ENCODE peak calls at places on chromosomes 11 and 22, in five cellular contexts. J is colonic mucosa; Q is heart right ventricle; Z is CD4-positive, alpha-beta T cell; O is ovary. T is an unnamed sample.

GRCh38 chr11:72100462-72100861 is 2.6 kb downstream of the LAMTOR1 start:
- DNase-seq in J (no peak), Q (no peak), Z (no peak), O (no peak), T (no peak)

GRCh38 chr22:44497218-44497903 is 672 bp downstream of the RTL6 start:
- DNase-seq in J (no peak), Q (no peak), Z (no peak), O (peak; percentile 62), T (peak; percentile 81)

GRCh38 chr22:38338772-38339379 is 21.6 kb upstream of the CSNK1E start:
- DNase-seq in J (no peak), Q (no peak), Z (no peak), O (no peak), T (no peak)

GRCh38 chr22:43992331-43992821 is 31.7 kb upstream of the PARVB start:
- DNase-seq in J (no peak), Q (no peak), Z (no peak), O (no peak), T (no peak)

GRCh38 chr11:57458410-57459111 is 1.8 kb upstream of the RTN4RL2 start:
- DNase-seq in J (peak; percentile 74), Q (peak; percentile 70), Z (no peak), O (peak; percentile 69), T (no peak)

GRCh38 chr22:21960200-21961126 is 7.8 kb upstream of the PPM1F start:
- DNase-seq in J (no peak), Q (no peak), Z (no peak), O (no peak), T (no peak)

GRCh38 chr11:10934293-10934850 is 76.5 kb upstream of the ZBED5 start:
- DNase-seq in J (peak; percentile 75), Q (no peak), Z (no peak), O (no peak), T (peak; percentile 70)

GRCh38 chr11:59012106-59012941 is 73.0 kb downstream of the GLYATL1 start:
- DNase-seq in J (no peak), Q (no peak), Z (no peak), O (no peak), T (no peak)

GRCh38 chr11:63845305-63845704 is 6.4 kb downstream of the MARK2 start:
- DNase-seq in J (no peak), Q (no peak), Z (no peak), O (no peak), T (no peak)

GRCh38 chr11:105856954-105857353 is 165.1 kb downstream of the MSANTD4 start:
- DNase-seq in J (no peak), Q (no peak), Z (no peak), O (no peak), T (no peak)

GRCh38 chr11:58739725-58740430 is 8.1 kb upstream of the GLYAT start:
- DNase-seq in J (no peak), Q (no peak), Z (no peak), O (no peak), T (no peak)

GRCh38 chr11:116990061-116990473 is 108.2 kb downstream of the SIK3 start:
- DNase-seq in J (peak; percentile 31), Q (no peak), Z (no peak), O (no peak), T (no peak)

GRCh38 chr22:35446365-35446764 is 46.4 kb downstream of the MCM5 start:
- DNase-seq in J (no peak), Q (no peak), Z (no peak), O (no peak), T (no peak)

GRCh38 chr11:66324626-66325025 is 7.8 kb upstream of the CD248 start:
- DNase-seq in J (no peak), Q (no peak), Z (no peak), O (peak; percentile 69), T (no peak)

GRCh38 chr11:613369-613968 is 2.3 kb downstream of the IRF7 start:
- DNase-seq in J (peak; percentile 87), Q (peak; percentile 57), Z (peak; percentile 84), O (peak; percentile 58), T (no peak)

GRCh38 chr11:73748300-73748699 is 12.6 kb downstream of the RAB6A start:
- DNase-seq in J (no peak), Q (no peak), Z (no peak), O (no peak), T (no peak)

GRCh38 chr11:27722117-27722844 is 22.0 kb upstream of the BDNF start:
- DNase-seq in J (no peak), Q (no peak), Z (no peak), O (no peak), T (no peak)

GRCh38 chr11:13042873-13043338 is 33.8 kb downstream of the RASSF10 start:
- DNase-seq in J (no peak), Q (no peak), Z (no peak), O (no peak), T (peak; percentile 50)

GRCh38 chr22:49487950-49488349 is 339.7 kb downstream of the BRD1 start:
- DNase-seq in J (no peak), Q (no peak), Z (no peak), O (no peak), T (no peak)

DNA sequence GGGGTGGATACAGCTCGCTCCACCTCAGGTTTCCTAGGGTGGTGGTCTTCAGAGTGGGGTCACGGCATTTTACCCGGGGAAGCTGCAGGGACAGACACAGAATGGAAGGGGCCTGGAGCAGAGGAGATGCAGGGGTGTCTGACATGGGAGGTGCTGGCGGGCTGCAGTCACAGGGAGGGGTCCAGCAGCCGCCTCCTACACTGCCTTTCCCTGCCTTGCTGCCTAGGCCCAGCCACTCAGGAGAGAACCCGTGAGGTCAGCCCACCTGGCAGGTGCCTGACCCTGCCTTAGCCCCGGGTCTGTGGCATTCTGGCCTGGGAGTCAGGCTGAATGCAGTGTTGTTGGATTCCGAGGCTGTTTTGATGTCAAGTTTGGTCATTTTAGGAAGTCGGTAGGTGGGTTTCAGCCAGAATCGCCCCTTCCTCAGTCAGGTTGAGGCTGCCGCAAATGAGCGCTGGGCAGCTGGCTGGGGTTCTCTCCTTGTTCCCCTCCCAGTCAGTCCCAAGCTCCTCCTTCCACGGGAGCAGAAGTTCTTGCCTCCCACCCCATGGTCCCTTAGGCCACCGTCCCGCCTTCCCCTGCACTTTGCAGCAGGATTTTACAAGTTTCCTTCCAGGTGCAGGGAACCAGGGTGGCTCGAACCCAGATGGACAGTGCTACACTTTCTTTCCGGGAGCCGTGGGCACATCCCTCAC is 294.5 kb downstream of the TBC1D22A start:
- DNase-seq in J (no peak), Q (no peak), Z (no peak), O (no peak), T (no peak)
- H3K27ac ChIP-seq in J (no peak overlapping the region), Q (no peak overlapping the region), Z (no peak overlapping the region), O (no peak overlapping the region), T (no peak overlapping the region)

DNA sequence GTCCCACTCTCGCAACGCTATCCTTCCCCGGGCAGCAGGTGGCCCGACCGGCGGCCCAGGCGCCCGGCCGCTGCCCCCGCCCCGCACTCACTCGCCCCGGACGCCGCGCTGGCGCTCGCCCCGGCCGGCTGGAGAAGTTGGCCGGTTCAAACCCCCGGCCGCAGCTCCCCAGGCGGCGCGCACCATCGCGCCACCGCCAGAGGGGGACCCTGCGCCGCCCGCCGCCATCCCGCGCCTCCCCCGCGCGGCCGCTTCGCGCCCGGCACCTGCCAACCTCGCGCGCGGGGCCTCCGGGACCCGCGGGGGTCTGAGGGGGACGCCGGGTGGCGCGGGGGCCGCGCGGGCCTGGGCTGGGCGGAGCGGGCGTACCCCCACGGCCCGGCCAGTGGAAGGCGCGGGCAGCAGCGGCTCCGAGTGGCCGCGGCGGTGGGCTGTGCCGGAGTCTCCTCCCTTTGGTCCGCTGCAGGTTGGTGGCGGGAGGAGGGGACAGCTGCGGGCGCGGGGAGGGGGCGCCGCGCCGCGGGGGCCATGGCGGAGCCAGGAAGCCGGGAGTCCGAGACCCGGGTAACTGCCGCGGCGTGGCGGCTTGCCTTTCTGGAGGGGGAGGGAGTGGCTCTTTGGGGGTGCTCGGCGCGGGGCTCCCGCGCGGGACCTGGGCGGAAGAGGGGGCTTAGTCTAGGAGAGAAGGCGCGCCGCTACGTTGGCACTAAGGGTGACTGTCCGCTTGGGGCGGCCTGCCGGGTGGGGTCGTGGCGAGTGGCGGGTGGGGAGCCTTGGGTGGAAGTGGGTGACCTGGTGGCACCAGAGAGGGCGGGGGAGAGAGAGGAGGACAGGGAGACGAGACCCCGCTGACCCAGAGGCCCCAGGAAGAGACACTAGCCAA is at the start of the genes MPST and TST:
- DNase-seq in J (peak; percentile 80), Q (peak; percentile 85), Z (peak; percentile 15), O (peak; percentile 87), T (no peak)
- TF ChIP-seq CTCF in J (no peak), Q (no peak), Z (no peak), O (no peak), T (peak; percentile 45)

GRCh38 chr11:113505541-113506375 is 30.6 kb upstream of the DRD2 start:
- DNase-seq in J (no peak), Q (no peak), Z (no peak), O (no peak), T (peak; percentile 77)
- H3K27ac ChIP-seq in J (no peak overlapping the region), Q (no peak overlapping the region), Z (no peak overlapping the region), O (no peak overlapping the region), T (no peak overlapping the region)

GRCh38 chr11:119101759-119102423 is at the start of gene DPAGT1:
- DNase-seq in J (peak; percentile 94), Q (peak; percentile 81), Z (peak; percentile 84), O (peak; percentile 87), T (peak; percentile 97)

GRCh38 chr11:119099707-119100106 is 1.9 kb downstream of the DPAGT1 start:
- DNase-seq in J (no peak), Q (no peak), Z (no peak), O (no peak), T (no peak)

GRCh38 chr11:119100246-119100959 is 1.2 kb downstream of the DPAGT1 start:
- DNase-seq in J (no peak), Q (no peak), Z (no peak), O (no peak), T (no peak)

GRCh38 chr11:119100960-119101349 is 698 bp downstream of the DPAGT1 start:
- DNase-seq in J (no peak), Q (no peak), Z (no peak), O (no peak), T (no peak)

DNA sequence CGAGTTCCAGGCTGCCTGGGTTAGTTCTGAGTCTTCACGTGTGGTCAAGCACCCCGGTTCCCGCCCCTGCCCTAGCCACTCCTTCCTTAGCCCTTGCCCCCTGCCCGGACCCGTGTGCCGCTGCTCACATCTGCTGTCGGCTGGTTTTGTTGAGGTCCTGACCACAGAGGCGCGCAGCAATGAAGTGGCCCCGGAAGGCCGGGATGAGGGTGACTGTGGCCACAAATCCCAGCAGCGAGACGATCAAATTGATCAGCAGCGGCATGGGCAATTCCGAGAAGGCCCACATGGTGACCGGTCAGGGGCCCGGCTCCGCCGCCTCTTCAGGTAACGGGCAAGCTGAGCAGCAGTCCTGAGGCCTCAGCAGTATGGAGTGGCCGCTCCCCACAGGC is 290 bp downstream of the DPAGT1 start:
- DNase-seq in J (peak; percentile 54), Q (no peak), Z (no peak), O (no peak), T (no peak)
- TF ChIP-seq CTCF in J (no peak), Q (no peak), Z (no peak), O (no peak), T (peak; percentile 4)

GRCh38 chr11:34619062-34619516 is 1.8 kb upstream of the EHF start:
- DNase-seq in J (no peak), Q (no peak), Z (no peak), O (no peak), T (no peak)

GRCh38 chr11:34623463-34623862 is 2.6 kb downstream of the EHF start:
- DNase-seq in J (peak; percentile 50), Q (no peak), Z (no peak), O (no peak), T (no peak)

GRCh38 chr11:34621876-34622275 is 983 bp downstream of the EHF start:
- DNase-seq in J (no peak), Q (no peak), Z (no peak), O (no peak), T (no peak)

GRCh38 chr11:34620202-34620601 is 691 bp upstream of the EHF start:
- DNase-seq in J (no peak), Q (no peak), Z (no peak), O (no peak), T (no peak)

GRCh38 chr11:34620820-34621792 is at the start of gene EHF:
- DNase-seq in J (peak; percentile 82), Q (no peak), Z (no peak), O (no peak), T (no peak)
- H3K27ac ChIP-seq in J (peak within 1 kb of the TSS; percentile 71), Q (no peak within 1 kb of the TSS), Z (no peak within 1 kb of the TSS), O (no peak within 1 kb of the TSS), T (no peak within 1 kb of the TSS)